ENCODE peak calls at places on chromosomes 16 and 17, in nine cellular contexts. V, P, U, B, L, X, Q, Y and N are unnamed samples.

GRCh38 chr17:444879-445454 is 92.4 kb upstream of the RPH3AL start:
- DNase-seq in V (no peak), P (no peak), U (no peak), B (no peak), L (no peak), X (no peak), Q (no peak), Y (no peak), N (no peak)

GRCh38 chr17:2410951-2411350 is 10.1 kb upstream of the MNT start:
- DNase-seq in V (no peak), P (no peak), U (no peak), B (no peak), L (no peak), X (no peak), Q (no peak), Y (no peak), N (no peak)

GRCh38 chr17:57739402-57740224 is 5.5 kb downstream of the CCDC182 start:
- DNase-seq in V (peak; percentile 20), P (no peak), U (no peak), B (no peak), L (no peak), X (no peak), Q (no peak), Y (no peak), N (peak; percentile 37)

GRCh38 chr16:66364117-66364958 is 2.2 kb upstream of the CDH5 start:
- DNase-seq in V (peak; percentile 41), P (no peak), U (no peak), B (no peak), L (no peak), X (no peak), Q (peak; percentile 68), Y (no peak), N (peak; percentile 15)

GRCh38 chr17:39636927-39637736 is at the start of gene STARD3:
- DNase-seq in V (peak; percentile 96), P (peak; percentile 88), U (peak; percentile 85), B (peak; percentile 87), L (peak; percentile 87), X (peak; percentile 79), Q (peak; percentile 97), Y (peak; percentile 38), N (peak; percentile 80)

GRCh38 chr17:39281806-39282205 is 56.1 kb upstream of the STAC2 start:
- DNase-seq in V (no peak), P (no peak), U (no peak), B (no peak), L (no peak), X (no peak), Q (peak; percentile 52), Y (no peak), N (no peak)

GRCh38 chr16:12758031-12758669 is 45.5 kb downstream of the CPPED1 start:
- DNase-seq in V (no peak), P (no peak), U (no peak), B (no peak), L (no peak), X (no peak), Q (no peak), Y (no peak), N (no peak)

GRCh38 chr17:65556014-65556909 is 5.2 kb downstream of the AXIN2 start:
- DNase-seq in V (peak; percentile 97), P (peak; percentile 82), U (peak; percentile 49), B (peak; percentile 90), L (peak; percentile 93), X (peak; percentile 61), Q (peak; percentile 64), Y (no peak), N (peak; percentile 44)

GRCh38 chr17:49315551-49315951 is 46.5 kb downstream of the ZNF652 start:
- DNase-seq in V (peak; percentile 80), P (peak; percentile 62), U (peak; percentile 72), B (peak; percentile 58), L (peak; percentile 70), X (peak; percentile 39), Q (peak; percentile 91), Y (peak; percentile 85), N (peak; percentile 79)

GRCh38 chr17:81923302-81924260 is 4.0 kb downstream of the MAFG start:
- DNase-seq in V (peak; percentile 82), P (no peak), U (no peak), B (peak; percentile 44), L (no peak), X (no peak), Q (peak; percentile 85), Y (peak; percentile 30), N (peak; percentile 59)

GRCh38 chr16:87739801-87740200 is 26.0 kb downstream of the KLHDC4 start:
- DNase-seq in V (no peak), P (no peak), U (no peak), B (no peak), L (no peak), X (no peak), Q (no peak), Y (no peak), N (no peak)

GRCh38 chr16:4244254-4244812 is 2.5 kb upstream of the SRL start:
- DNase-seq in V (no peak), P (no peak), U (no peak), B (no peak), L (no peak), X (no peak), Q (no peak), Y (no peak), N (peak; percentile 86)

GRCh38 chr16:4846503-4846900 is 586 bp downstream of the GLYR1 start:
- DNase-seq in V (peak; percentile 79), P (peak; percentile 11), U (peak; percentile 20), B (peak; percentile 16), L (peak; percentile 15), X (peak; percentile 2), Q (peak; percentile 64), Y (peak; percentile 46), N (peak; percentile 63)

GRCh38 chr16:65083181-65083845 is 38.5 kb downstream of the CDH11 start:
- DNase-seq in V (no peak), P (no peak), U (no peak), B (no peak), L (no peak), X (no peak), Q (no peak), Y (no peak), N (no peak)

GRCh38 chr17:46010597-46011186 is 11.6 kb downstream of the STH start:
- DNase-seq in V (no peak), P (no peak), U (no peak), B (no peak), L (no peak), X (no peak), Q (no peak), Y (no peak), N (no peak)

GRCh38 chr17:62805234-62805633 is 2.9 kb downstream of the MARCHF10 start:
- DNase-seq in V (no peak), P (no peak), U (no peak), B (no peak), L (no peak), X (no peak), Q (peak; percentile 36), Y (no peak), N (no peak)

GRCh38 chr17:51245535-51245934 is 14.3 kb downstream of the MBTD1 start:
- DNase-seq in V (no peak), P (no peak), U (no peak), B (no peak), L (no peak), X (no peak), Q (no peak), Y (no peak), N (no peak)

GRCh38 chr16:52912565-52913173 is 140.0 kb downstream of the CHD9NB start:
- DNase-seq in V (peak; percentile 81), P (no peak), U (no peak), B (peak; percentile 70), L (no peak), X (no peak), Q (peak; percentile 64), Y (no peak), N (peak; percentile 67)

GRCh38 chr16:14423344-14423743 is 206.7 kb downstream of the PARN start:
- DNase-seq in V (no peak), P (no peak), U (no peak), B (no peak), L (no peak), X (no peak), Q (peak; percentile 32), Y (no peak), N (no peak)

GRCh38 chr16:67216612-67217490 is 10.1 kb upstream of the TMEM208 start:
- DNase-seq in V (no peak), P (no peak), U (no peak), B (no peak), L (no peak), X (no peak), Q (no peak), Y (no peak), N (no peak)

GRCh38 chr16:87416826-87417471 is 24.8 kb downstream of the MAP1LC3B start:
- DNase-seq in V (peak; percentile 43), P (no peak), U (no peak), B (no peak), L (peak; percentile 11), X (no peak), Q (peak; percentile 67), Y (peak; percentile 64), N (no peak)

GRCh38 chr16:73215482-73216377 is 167.8 kb upstream of the ZFHX3 start:
- DNase-seq in V (no peak), P (no peak), U (no peak), B (no peak), L (no peak), X (no peak), Q (peak; percentile 68), Y (no peak), N (no peak)

GRCh38 chr17:413016-413350 is 60.4 kb upstream of the RPH3AL start:
- DNase-seq in V (no peak), P (no peak), U (no peak), B (no peak), L (peak; percentile 15), X (no peak), Q (no peak), Y (no peak), N (no peak)

GRCh38 chr17:63989622-63990345 is 8.4 kb upstream of the PRR29 start:
- DNase-seq in V (no peak), P (no peak), U (no peak), B (no peak), L (no peak), X (no peak), Q (no peak), Y (no peak), N (no peak)

GRCh38 chr17:6696906-6697305 is 16.3 kb downstream of the SLC13A5 start:
- DNase-seq in V (no peak), P (no peak), U (no peak), B (no peak), L (no peak), X (no peak), Q (no peak), Y (no peak), N (no peak)

GRCh38 chr17:62206550-62206949 is 141.5 kb upstream of the MED13 start:
- DNase-seq in V (no peak), P (no peak), U (no peak), B (no peak), L (no peak), X (no peak), Q (no peak), Y (no peak), N (no peak)

GRCh38 chr16:11420895-11421294 is 75.6 kb downstream of the RMI2 start:
- DNase-seq in V (no peak), P (no peak), U (no peak), B (no peak), L (no peak), X (no peak), Q (no peak), Y (no peak), N (no peak)

GRCh38 chr16:85553436-85554113 is 59.5 kb upstream of the GSE1 start:
- DNase-seq in V (peak; percentile 76), P (peak; percentile 43), U (peak; percentile 40), B (no peak), L (peak; percentile 8), X (peak; percentile 34), Q (peak; percentile 84), Y (no peak), N (peak; percentile 73)

GRCh38 chr16:49617016-49617569 is 238.8 kb downstream of the ZNF423 start:
- DNase-seq in V (no peak), P (no peak), U (no peak), B (no peak), L (no peak), X (no peak), Q (no peak), Y (no peak), N (no peak)

GRCh38 chr16:52494621-52495020 is 52.3 kb downstream of the TOX3 start:
- DNase-seq in V (no peak), P (no peak), U (no peak), B (no peak), L (no peak), X (no peak), Q (no peak), Y (no peak), N (no peak)

GRCh38 chr16:56994311-56994710 is 5.0 kb downstream of the NLRC5 start:
- DNase-seq in V (no peak), P (no peak), U (no peak), B (no peak), L (no peak), X (no peak), Q (no peak), Y (no peak), N (no peak)